ENCODE peak calls at places on chromosome X, in four cellular contexts. One of them, this sample, is unnamed.

GRCh38 chrX:113644426-113644825 is 803.8 kb upstream of the AMOT start:
- DNase-seq in activated CD8-positive, alpha-beta T cell treated with anti-CD3 and anti-CD28 coated beads, Interleukin-2, amount 10 ng/mL, durations not matched to agents 7 days and 5 days: no peak
- DNase-seq in SK-N-DZ: no peak
- DNase-seq in GM13977: no peak
- DNase-seq in this sample: no peak

GRCh38 chrX:108224727-108225455 is 133.3 kb downstream of the ATG4A start:
- DNase-seq in GM13977: peak; percentile 23
- DNase-seq in SK-N-DZ: peak; percentile 21
- DNase-seq in activated CD8-positive, alpha-beta T cell treated with anti-CD3 and anti-CD28 coated beads, Interleukin-2, amount 10 ng/mL, durations not matched to agents 7 days and 5 days: no peak
- DNase-seq in this sample: peak; percentile 18

GRCh38 chrX:18674417-18674787 is 2.5 kb upstream of the RS1 start:
- DNase-seq in GM13977: peak; percentile 36
- DNase-seq in SK-N-DZ: no peak
- DNase-seq in activated CD8-positive, alpha-beta T cell treated with anti-CD3 and anti-CD28 coated beads, Interleukin-2, amount 10 ng/mL, durations not matched to agents 7 days and 5 days: peak; percentile 24
- DNase-seq in this sample: peak; percentile 22

GRCh38 chrX:70398899-70399298 is 24.2 kb upstream of the GDPD2 start:
- DNase-seq in GM13977: no peak
- DNase-seq in activated CD8-positive, alpha-beta T cell treated with anti-CD3 and anti-CD28 coated beads, Interleukin-2, amount 10 ng/mL, durations not matched to agents 7 days and 5 days: peak; percentile 21
- DNase-seq in SK-N-DZ: no peak
- DNase-seq in this sample: no peak

GRCh38 chrX:129714581-129714980 is 24.2 kb upstream of the XPNPEP2 start:
- DNase-seq in GM13977: no peak
- DNase-seq in activated CD8-positive, alpha-beta T cell treated with anti-CD3 and anti-CD28 coated beads, Interleukin-2, amount 10 ng/mL, durations not matched to agents 7 days and 5 days: no peak
- DNase-seq in SK-N-DZ: no peak
- DNase-seq in this sample: no peak

GRCh38 chrX:19616959-19617358 is 101.7 kb upstream of the MAP3K15 start:
- DNase-seq in SK-N-DZ: no peak
- DNase-seq in GM13977: no peak
- DNase-seq in activated CD8-positive, alpha-beta T cell treated with anti-CD3 and anti-CD28 coated beads, Interleukin-2, amount 10 ng/mL, durations not matched to agents 7 days and 5 days: no peak
- DNase-seq in this sample: no peak

GRCh38 chrX:85244411-85245210 is 820 bp downstream of the ZNF711 start:
- DNase-seq in GM13977: peak; percentile 31
- DNase-seq in SK-N-DZ: peak; percentile 47
- DNase-seq in activated CD8-positive, alpha-beta T cell treated with anti-CD3 and anti-CD28 coated beads, Interleukin-2, amount 10 ng/mL, durations not matched to agents 7 days and 5 days: peak; percentile 19
- DNase-seq in this sample: peak; percentile 14

GRCh38 chrX:10589098-10589497 is 31.3 kb downstream of the MID1 start:
- DNase-seq in GM13977: no peak
- DNase-seq in SK-N-DZ: no peak
- DNase-seq in activated CD8-positive, alpha-beta T cell treated with anti-CD3 and anti-CD28 coated beads, Interleukin-2, amount 10 ng/mL, durations not matched to agents 7 days and 5 days: no peak
- DNase-seq in this sample: no peak

GRCh38 chrX:23666282-23666681 is 1.0 kb upstream of the PRDX4 start:
- DNase-seq in GM13977: no peak
- DNase-seq in SK-N-DZ: no peak
- DNase-seq in activated CD8-positive, alpha-beta T cell treated with anti-CD3 and anti-CD28 coated beads, Interleukin-2, amount 10 ng/mL, durations not matched to agents 7 days and 5 days: no peak
- DNase-seq in this sample: no peak

GRCh38 chrX:69136546-69137331 is 28.5 kb downstream of the PJA1 start:
- DNase-seq in activated CD8-positive, alpha-beta T cell treated with anti-CD3 and anti-CD28 coated beads, Interleukin-2, amount 10 ng/mL, durations not matched to agents 7 days and 5 days: no peak
- DNase-seq in GM13977: no peak
- DNase-seq in SK-N-DZ: no peak
- DNase-seq in this sample: no peak

GRCh38 chrX:63934160-63934559 is 149.1 kb upstream of the ARHGEF9 start:
- DNase-seq in GM13977: no peak
- DNase-seq in SK-N-DZ: no peak
- DNase-seq in activated CD8-positive, alpha-beta T cell treated with anti-CD3 and anti-CD28 coated beads, Interleukin-2, amount 10 ng/mL, durations not matched to agents 7 days and 5 days: no peak
- DNase-seq in this sample: no peak

GRCh38 chrX:38664285-38664684 is 102.9 kb downstream of the TSPAN7 start:
- DNase-seq in activated CD8-positive, alpha-beta T cell treated with anti-CD3 and anti-CD28 coated beads, Interleukin-2, amount 10 ng/mL, durations not matched to agents 7 days and 5 days: peak; percentile 21
- DNase-seq in SK-N-DZ: peak; percentile 46
- DNase-seq in GM13977: no peak
- DNase-seq in this sample: no peak

GRCh38 chrX:11215191-11215921 is 77.9 kb upstream of the AMELX start:
- DNase-seq in SK-N-DZ: no peak
- DNase-seq in activated CD8-positive, alpha-beta T cell treated with anti-CD3 and anti-CD28 coated beads, Interleukin-2, amount 10 ng/mL, durations not matched to agents 7 days and 5 days: no peak
- DNase-seq in GM13977: peak; percentile 57
- DNase-seq in this sample: no peak

GRCh38 chrX:115939070-115939469 is 231.5 kb upstream of the AGTR2 start:
- DNase-seq in activated CD8-positive, alpha-beta T cell treated with anti-CD3 and anti-CD28 coated beads, Interleukin-2, amount 10 ng/mL, durations not matched to agents 7 days and 5 days: no peak
- DNase-seq in SK-N-DZ: no peak
- DNase-seq in GM13977: peak; percentile 50
- DNase-seq in this sample: no peak

GRCh38 chrX:1462110-1462509 is 9.4 kb upstream of the ASMTL start:
- DNase-seq in SK-N-DZ: no peak
- DNase-seq in GM13977: no peak
- DNase-seq in activated CD8-positive, alpha-beta T cell treated with anti-CD3 and anti-CD28 coated beads, Interleukin-2, amount 10 ng/mL, durations not matched to agents 7 days and 5 days: no peak
- DNase-seq in this sample: no peak

GRCh38 chrX:68839771-68840170 is 10.9 kb downstream of the EFNB1 start:
- DNase-seq in SK-N-DZ: no peak
- DNase-seq in GM13977: no peak
- DNase-seq in activated CD8-positive, alpha-beta T cell treated with anti-CD3 and anti-CD28 coated beads, Interleukin-2, amount 10 ng/mL, durations not matched to agents 7 days and 5 days: no peak
- DNase-seq in this sample: no peak

GRCh38 chrX:95063554-95063953 is 1389.5 kb downstream of the FAM133A start:
- DNase-seq in GM13977: no peak
- DNase-seq in activated CD8-positive, alpha-beta T cell treated with anti-CD3 and anti-CD28 coated beads, Interleukin-2, amount 10 ng/mL, durations not matched to agents 7 days and 5 days: no peak
- DNase-seq in SK-N-DZ: no peak
- DNase-seq in this sample: no peak

GRCh38 chrX:55489315-55490009 is at the start of gene USP51:
- DNase-seq in GM13977: peak; percentile 41
- DNase-seq in SK-N-DZ: no peak
- DNase-seq in activated CD8-positive, alpha-beta T cell treated with anti-CD3 and anti-CD28 coated beads, Interleukin-2, amount 10 ng/mL, durations not matched to agents 7 days and 5 days: peak; percentile 49
- DNase-seq in this sample: peak; percentile 44

GRCh38 chrX:10157545-10157944 is 770 bp downstream of the CLCN4 start:
- DNase-seq in activated CD8-positive, alpha-beta T cell treated with anti-CD3 and anti-CD28 coated beads, Interleukin-2, amount 10 ng/mL, durations not matched to agents 7 days and 5 days: no peak
- DNase-seq in SK-N-DZ: no peak
- DNase-seq in GM13977: no peak
- DNase-seq in this sample: no peak